ENCODE peak calls at places on chromosome 16, in eight cellular contexts. V is brain pericyte; Z is lung; N is heart left ventricle; T is GM13977; H is activated CD8-positive, alpha-beta memory T cell treated with anti-CD3 and anti-CD28 coated beads, Interleukin-2, amount 50 U/mL, for 48 hours; G is HL-60; U is stimulated activated CD4-positive, alpha-beta T cell treated with anti-CD3 and anti-CD28 coated beads, TNF-alpha, amount 100 ng/mL, for 24 hours. A is an unnamed sample.
A peak's percentile ranks its signal among the peaks of the same experiment; 100 is the strongest.

GRCh38 chr16:27973678-27974077 is 89.8 kb downstream of the GSG1L start:
- DNase-seq in N (no peak), U (no peak), Z (no peak), V (no peak), G (no peak), H (no peak), T (no peak), A (no peak)

GRCh38 chr16:58011652-58012051 is 10.4 kb downstream of the USB1 start:
- DNase-seq in U (no peak), T (no peak), N (peak; percentile 1), G (no peak), V (no peak), Z (no peak), H (no peak), A (no peak)

GRCh38 chr16:75320435-75320834 is 69.0 kb upstream of the BCAR1 start:
- DNase-seq in N (no peak), G (no peak), U (no peak), Z (no peak), V (no peak), H (no peak), T (no peak), A (no peak)

GRCh38 chr16:87235810-87236515 is 81.2 kb downstream of the C16orf95 start:
- DNase-seq in H (no peak), T (no peak), N (no peak), V (no peak), U (no peak), G (peak; percentile 62), Z (no peak), A (peak; percentile 38)

GRCh38 chr16:2464333-2464732 is 4.4 kb downstream of the TEDC2 start:
- DNase-seq in N (no peak), V (no peak), Z (no peak), H (no peak), U (no peak), T (no peak), G (no peak), A (no peak)

GRCh38 chr16:13471036-13471435 is 448.9 kb upstream of the ERCC4 start:
- DNase-seq in N (no peak), T (no peak), V (no peak), G (no peak), Z (no peak), H (no peak), U (no peak), A (no peak)

GRCh38 chr16:21664801-21665492 is 1.2 kb downstream of the OTOA start:
- DNase-seq in N (no peak), V (no peak), G (no peak), Z (no peak), H (no peak), U (no peak), T (no peak), A (no peak)

GRCh38 chr16:80300456-80300855 is 240.3 kb upstream of the DYNLRB2 start:
- DNase-seq in N (no peak), Z (no peak), T (no peak), U (no peak), G (no peak), H (no peak), V (no peak), A (no peak)

GRCh38 chr16:81901483-81901882 is 109.8 kb downstream of the SDR42E1 start:
- DNase-seq in U (no peak), T (no peak), N (no peak), Z (peak; percentile 48), V (no peak), G (no peak), H (no peak), A (no peak)

GRCh38 chr16:22314661-22315626 is 17.7 kb downstream of the POLR3E start:
- DNase-seq in G (no peak), N (no peak), T (no peak), H (peak; percentile 47), V (no peak), Z (no peak), U (no peak), A (no peak)

GRCh38 chr16:1145383-1146100 is 7.4 kb upstream of the CACNA1H start:
- DNase-seq in U (no peak), N (no peak), G (no peak), Z (no peak), T (no peak), H (no peak), V (no peak), A (no peak)